ENCODE peak calls at places on chromosomes 12 and 14, in four cellular contexts. P is germinal center, G is posterior cingulate gyrus, V is NCI-H1694. L is an unnamed sample.

GRCh38 chr12:120522568-120522967 is 6.4 kb downstream of the COQ5 start:
- DNase-seq in G (no peak), V (no peak), P (no peak), L (no peak)

GRCh38 chr12:123832052-123832451 is 70.0 kb downstream of the DNAH10 start:
- DNase-seq in V (no peak), P (no peak), G (no peak), L (no peak)

GRCh38 chr12:51815571-51815970 is 32.9 kb downstream of the FIGNL2 start:
- DNase-seq in P (no peak), V (no peak), G (no peak), L (no peak)

GRCh38 chr14:102170061-102170460 is 30.4 kb downstream of the WDR20 start:
- DNase-seq in V (no peak), P (no peak), G (no peak), L (no peak)

GRCh38 chr12:6953417-6954315 is 2.5 kb downstream of the PTPN6 start:
- DNase-seq in P (peak; percentile 80), G (no peak), V (no peak), L (no peak)

GRCh38 chr14:68864301-68864810 is 71.5 kb upstream of the ZFP36L1 start:
- DNase-seq in V (no peak), P (no peak), G (no peak), L (no peak)

GRCh38 chr12:113422929-113423669 is 919 bp downstream of the SDSL start:
- DNase-seq in G (no peak), V (no peak), P (no peak), L (peak; percentile 26)

GRCh38 chr14:80974338-80975078 is 19.1 kb downstream of the TSHR start:
- DNase-seq in P (no peak), G (no peak), V (peak; percentile 100), L (peak; percentile 86)

GRCh38 chr12:27013606-27014084 is 539 bp downstream of the TM7SF3 start:
- DNase-seq in V (no peak), P (no peak), G (no peak), L (peak; percentile 54)

GRCh38 chr14:39023939-39024871 is 78.8 kb downstream of the SEC23A start:
- DNase-seq in V (peak; percentile 74), P (no peak), G (no peak), L (no peak)

GRCh38 chr14:91419451-91419850 is 1.8 kb upstream of the CCDC88C start:
- DNase-seq in G (no peak), V (no peak), P (no peak), L (no peak)

L was measured in kidney tubule cell.